ENCODE peak calls at places on chromosome 11, in four cellular contexts. B, Y, H and G are unnamed samples.
A peak's percentile ranks its signal among the peaks of the same experiment; 100 is the strongest.

GRCh38 chr11:107780775-107781174 is 68.9 kb upstream of the SLN start:
- DNase-seq in B (no peak), H (no peak), Y (no peak), G (no peak)

GRCh38 chr11:13110929-13111812 is 102.1 kb downstream of the RASSF10 start:
- DNase-seq in Y (peak; percentile 63), H (no peak), B (no peak), G (no peak)

GRCh38 chr11:45935349-45936064 is 13.1 kb downstream of the LARGE2 start:
- DNase-seq in B (no peak), H (no peak), Y (no peak), G (no peak)

GRCh38 chr11:34075178-34075820 is 23.8 kb downstream of the CAPRIN1 start:
- DNase-seq in H (no peak), Y (no peak), B (no peak), G (no peak)

GRCh38 chr11:2725367-2726300 is 25.8 kb upstream of the KCNQ1OT1 start:
- DNase-seq in H (no peak), B (peak; percentile 79), Y (peak; percentile 49), G (no peak)

GRCh38 chr11:38019072-38019775 is 1421.2 kb upstream of the RAG2 start:
- DNase-seq in B (peak; percentile 0), Y (no peak), H (no peak), G (no peak)

GRCh38 chr11:134033696-134034491 is 35.0 kb upstream of the JAM3 start:
- DNase-seq in H (peak; percentile 77), B (peak; percentile 45), Y (peak; percentile 58), G (no peak)

GRCh38 chr11:57213282-57214086 is 23.6 kb downstream of the APLNR start:
- DNase-seq in B (no peak), H (no peak), Y (no peak), G (no peak)

GRCh38 chr11:24312464-24313238 is 184.2 kb upstream of the LUZP2 start:
- DNase-seq in H (no peak), Y (no peak), B (no peak), G (no peak)

GRCh38 chr11:71563401-71563800 is 2.0 kb upstream of the KRTAP5-10 start:
- DNase-seq in H (peak; percentile 7), Y (peak; percentile 52), B (peak; percentile 58), G (no peak)

GRCh38 chr11:8066036-8066910 is 14.7 kb upstream of the TUB start:
- DNase-seq in Y (no peak), B (no peak), H (no peak), G (no peak)

GRCh38 chr11:29279716-29280115 is 737.1 kb downstream of the KCNA4 start:
- DNase-seq in B (no peak), Y (no peak), H (no peak), G (no peak)

GRCh38 chr11:29280452-29280851 is 736.4 kb downstream of the KCNA4 start:
- DNase-seq in Y (no peak), H (no peak), B (no peak), G (no peak)

DNA sequence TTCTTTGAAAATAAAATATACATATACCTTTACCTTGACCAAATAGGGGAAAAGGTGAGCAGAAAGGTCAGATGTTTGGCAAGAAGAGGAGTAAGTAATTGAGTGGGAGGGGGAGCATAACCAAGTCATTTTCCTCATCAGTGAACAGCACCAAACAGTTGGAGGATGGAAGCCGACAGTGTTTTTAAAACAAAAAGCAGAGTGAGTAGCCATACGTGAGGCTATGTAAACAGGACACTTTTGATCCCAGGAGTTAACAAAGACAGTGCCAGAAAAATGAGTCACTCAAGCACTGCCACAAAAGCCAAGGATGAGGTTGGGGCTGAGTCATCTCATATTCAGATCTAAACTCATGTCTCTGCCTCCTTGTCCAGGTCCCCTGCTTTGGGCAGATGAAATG is 734.7 kb downstream of the KCNA4 start:
- DNase-seq in Y (no peak), H (no peak), B (peak; percentile 69), G (no peak)
- TF ChIP-seq KDM1A in Y (no peak), H (no peak), B (no peak), G (no peak)

GRCh38 chr11:15113381-15113780 is 1.3 kb upstream of the INSC start:
- DNase-seq in H (no peak), B (no peak), Y (no peak), G (peak; percentile 73)

GRCh38 chr11:15118431-15118830 is 3.7 kb downstream of the INSC start:
- DNase-seq in Y (no peak), B (no peak), H (no peak), G (peak; percentile 31)

GRCh38 chr11:15114501-15115475 is at the start of gene INSC:
- DNase-seq in B (no peak), H (no peak), Y (no peak), G (no peak)

GRCh38 chr11:15117751-15118150 is 3.0 kb downstream of the INSC start:
- DNase-seq in B (no peak), H (no peak), Y (no peak), G (no peak)

GRCh38 chr11:15115686-15116085 is 963 bp downstream of the INSC start:
- DNase-seq in B (no peak), Y (no peak), H (no peak), G (no peak)
- TF ChIP-seq SIN3A in B (no peak), Y (no peak), H (no peak), G (no peak)

DNA sequence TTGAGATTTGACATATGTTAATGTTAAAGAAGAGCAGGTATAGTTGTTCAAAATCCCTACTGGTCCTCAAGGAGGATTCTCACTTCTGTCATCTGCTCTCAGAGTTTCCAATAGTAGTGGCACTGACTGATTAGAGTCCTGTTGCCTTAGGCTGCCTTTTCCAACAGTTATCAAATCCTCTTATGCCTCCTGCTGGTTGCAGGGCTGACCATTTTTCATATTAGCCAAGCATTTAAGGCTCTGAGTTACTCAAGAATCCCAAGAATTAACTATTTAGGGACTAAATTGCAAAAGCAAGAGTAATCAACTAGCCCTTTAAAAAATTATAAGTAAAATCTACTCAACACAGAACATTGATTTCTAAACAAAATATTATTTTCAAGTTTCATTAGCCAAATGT is 212.0 kb upstream of the CHORDC1 start:
- DNase-seq in H (no peak), Y (no peak), B (peak; percentile 35), G (no peak)
- TF ChIP-seq KDM1A in H (no peak), Y (no peak), B (no peak), G (no peak)

GRCh38 chr11:117600976-117601708 is 195.9 kb downstream of the DSCAML1 start:
- DNase-seq in B (no peak), Y (no peak), H (no peak), G (no peak)
- TF ChIP-seq SIN3A in B (no peak), Y (no peak), H (no peak), G (no peak)

GRCh38 chr11:116913000-116913399 is 75.6 kb upstream of the APOA1 start:
- DNase-seq in Y (no peak), B (no peak), H (no peak), G (no peak)
- TF ChIP-seq KDM1A in Y (no peak), B (no peak), H (no peak), G (no peak)

GRCh38 chr11:117380676-117381075 is 53.0 kb downstream of the CEP164 start:
- DNase-seq in B (no peak), H (no peak), Y (no peak), G (no peak)

GRCh38 chr11:117381481-117381880 is 53.8 kb downstream of the CEP164 start:
- DNase-seq in Y (no peak), B (no peak), H (no peak), G (no peak)

GRCh38 chr11:117381988-117382387 is 54.3 kb downstream of the CEP164 start:
- DNase-seq in B (no peak), H (no peak), Y (no peak), G (no peak)

GRCh38 chr11:117376517-117376916 is 48.9 kb downstream of the CEP164 start:
- DNase-seq in Y (no peak), B (no peak), H (no peak), G (no peak)

GRCh38 chr11:117378966-117379865 is 51.6 kb downstream of the CEP164 start:
- DNase-seq in B (no peak), Y (no peak), H (no peak), G (no peak)
- TF ChIP-seq SIN3A in B (no peak), Y (no peak), H (no peak), G (no peak)

DNA sequence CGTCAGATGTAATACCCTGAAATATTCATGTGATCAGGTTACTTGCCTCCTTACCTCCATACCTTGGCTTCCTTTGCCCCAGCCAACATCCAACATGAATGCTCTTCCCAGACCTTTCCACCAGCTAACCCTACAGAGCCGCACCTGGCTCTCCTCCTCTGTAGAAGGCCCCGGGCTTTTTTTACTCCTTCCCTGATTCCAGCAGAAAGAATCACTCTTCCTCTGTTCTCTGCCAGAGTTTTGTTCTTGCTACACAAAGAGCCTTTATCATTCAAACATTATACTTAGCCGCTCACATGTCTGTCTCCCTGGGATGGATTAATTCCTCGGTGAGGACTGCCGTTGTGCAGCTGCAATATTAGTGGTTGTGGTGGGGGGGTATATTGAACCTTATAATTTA is 116.8 kb upstream of the GRAMD1B start:
- DNase-seq in Y (no peak), B (no peak), H (no peak), G (no peak)
- TF ChIP-seq KDM1A in Y (no peak), B (no peak), H (no peak), G (no peak)

DNA sequence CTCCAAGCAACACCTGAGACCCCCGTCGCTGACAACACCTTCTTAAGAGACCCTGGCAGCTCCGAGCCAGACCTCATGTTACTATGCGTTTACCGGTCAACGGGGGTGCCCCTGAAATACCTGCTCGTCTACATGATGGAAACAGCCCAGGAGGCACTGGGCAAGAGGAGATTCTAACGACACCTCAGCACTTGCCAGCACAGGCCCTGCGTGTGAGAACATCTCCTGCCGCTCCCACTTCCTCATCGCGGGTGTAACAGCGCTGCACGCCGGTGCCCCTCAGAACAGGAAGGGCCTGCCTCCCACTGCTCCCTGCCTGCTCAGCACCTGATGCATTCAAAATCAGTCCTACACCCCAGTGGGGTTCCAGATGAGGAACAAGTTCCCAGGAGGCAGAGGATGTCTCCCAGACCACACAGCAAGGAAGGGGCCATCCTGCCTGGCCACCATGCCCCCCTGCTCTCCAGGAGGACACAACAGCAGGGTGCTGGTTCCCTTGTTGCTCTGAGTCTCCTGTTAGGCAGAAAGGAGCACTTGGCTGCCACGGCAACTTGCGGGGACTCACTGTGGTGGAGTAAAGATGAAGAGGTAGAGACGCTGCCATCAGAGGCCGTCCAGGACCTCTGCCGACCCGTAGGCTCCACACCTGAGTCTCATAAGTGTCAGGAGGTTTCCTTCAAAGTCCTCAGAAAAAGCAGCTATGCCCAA is 2.1 kb downstream of the TOLLIP start:
- DNase-seq in Y (no peak), B (no peak), H (no peak), G (no peak)
- TF ChIP-seq SIN3A in Y (no peak), B (no peak), H (no peak), G (no peak)